ENCODE peak calls at places on chromosomes 6 and 20, in nine cellular contexts. W, J, C, Y, Z, P, K, E and U are unnamed samples.

GRCh38 chr6:44630125-44631028 is 242.9 kb downstream of the CDC5L start:
- DNase-seq in P (peak; percentile 36), W (peak; percentile 6), C (no peak), Z (peak; percentile 51), J (peak; percentile 41), K (peak; percentile 47), Y (no peak), E (peak; percentile 19), U (no peak)

GRCh38 chr6:131199568-131200272 is 64.5 kb downstream of the AKAP7 start:
- DNase-seq in C (peak; percentile 12), K (peak; percentile 70), Z (peak; percentile 57), Y (no peak), E (peak; percentile 43), W (peak; percentile 69), J (peak; percentile 56), P (peak; percentile 35), U (no peak)

GRCh38 chr20:25283221-25283951 is 35.5 kb downstream of the PYGB start:
- DNase-seq in C (no peak), P (peak; percentile 17), J (no peak), Y (peak; percentile 1), Z (no peak), K (no peak), E (no peak), W (no peak), U (peak; percentile 43)

GRCh38 chr6:11495565-11496145 is 41.9 kb upstream of the TMEM170B start:
- DNase-seq in E (no peak), C (no peak), W (no peak), J (no peak), Y (no peak), K (no peak), Z (no peak), P (no peak), U (no peak)

GRCh38 chr6:40482532-40482931 is 104.6 kb downstream of the LRFN2 start:
- DNase-seq in Y (no peak), Z (no peak), P (no peak), J (no peak), K (no peak), E (no peak), W (no peak), C (no peak), U (no peak)

GRCh38 chr6:134372603-134373281 is 54.8 kb upstream of the SGK1 start:
- DNase-seq in J (no peak), C (peak; percentile 44), P (peak; percentile 39), Y (no peak), K (no peak), Z (no peak), E (no peak), W (no peak), U (no peak)

GRCh38 chr6:110053395-110054240 is 75.5 kb downstream of the GPR6 start:
- DNase-seq in Z (peak; percentile 51), K (peak; percentile 50), Y (no peak), E (peak; percentile 44), P (no peak), C (peak; percentile 34), J (peak; percentile 52), W (no peak), U (no peak)

GRCh38 chr6:7541175-7542064 is at the start of gene DSP:
- DNase-seq in K (peak; percentile 42), Z (peak; percentile 37), E (peak; percentile 15), P (peak; percentile 62), W (peak; percentile 20), J (peak; percentile 33), Y (no peak), C (no peak), U (peak; percentile 23)